ENCODE peak calls at places on chromosome 22, in six cellular contexts. U is ovary; M is sciatic nerve; P is activated CD8-positive, alpha-beta memory T cell treated with anti-CD3 and anti-CD28 coated beads for 1 hour; K is H9; L is A172. A is an unnamed sample.

GRCh38 chr22:35627267-35628041 is 10.3 kb upstream of the MB start:
- DNase-seq in U (peak; percentile 90), M (peak; percentile 86), P (peak; percentile 19), K (peak; percentile 84), L (peak; percentile 92), A (peak; percentile 100)

GRCh38 chr22:38448945-38449745 is 5.9 kb downstream of the KCNJ4 start:
- DNase-seq in U (no peak), M (no peak), P (no peak), K (no peak), L (no peak), A (no peak)

GRCh38 chr22:41369089-41369745 is 12.5 kb upstream of the TEF start:
- DNase-seq in U (peak; percentile 46), M (no peak), P (no peak), K (no peak), L (no peak), A (no peak)

GRCh38 chr22:29208502-29208862 is 2.8 kb downstream of the EMID1 start:
- DNase-seq in U (no peak), M (no peak), P (no peak), K (no peak), L (no peak), A (no peak)

GRCh38 chr22:36595968-36596367 is 67.0 kb upstream of the EIF3D start:
- DNase-seq in U (no peak), M (no peak), P (no peak), K (no peak), L (no peak), A (no peak)

GRCh38 chr22:48720662-48721393 is 1106.8 kb downstream of the BRD1 start:
- DNase-seq in U (no peak), M (peak; percentile 43), P (no peak), K (no peak), L (no peak), A (no peak)

GRCh38 chr22:46175631-46176030 is 25.3 kb downstream of the PPARA start:
- DNase-seq in U (no peak), M (no peak), P (no peak), K (no peak), L (peak; percentile 48), A (no peak)

GRCh38 chr22:49853981-49854791 is 542 bp downstream of the ZBED4 start:
- DNase-seq in U (no peak), M (peak; percentile 70), P (no peak), K (peak; percentile 38), L (no peak), A (peak; percentile 40)

GRCh38 chr22:48444320-48445112 is 1383.2 kb downstream of the BRD1 start:
- DNase-seq in U (no peak), M (no peak), P (no peak), K (no peak), L (peak; percentile 38), A (peak; percentile 21)

GRCh38 chr22:49599039-49599438 is 228.6 kb downstream of the BRD1 start:
- DNase-seq in U (no peak), M (no peak), P (no peak), K (no peak), L (no peak), A (no peak)

GRCh38 chr22:37018815-37019308 is 385 bp downstream of the TST start:
- DNase-seq in U (peak; percentile 87), M (peak; percentile 84), P (no peak), K (peak; percentile 65), L (peak; percentile 21), A (peak; percentile 58)

GRCh38 chr22:23781065-23781464 is 5.7 kb upstream of the SMARCB1 start:
- DNase-seq in U (no peak), M (no peak), P (no peak), K (no peak), L (no peak), A (no peak)

GRCh38 chr22:36287881-36288515 is 35.1 kb downstream of the APOL1 start:
- DNase-seq in U (no peak), M (no peak), P (no peak), K (no peak), L (no peak), A (no peak)

A was measured in Caki2.